ENCODE peak calls at places on chromosomes 6 and 20, in ten cellular contexts. D, T, M, B, O, L, V, J, S and P are unnamed samples.

GRCh38 chr6:14660767-14661166 is 543.2 kb downstream of the CD83 start:
- DNase-seq in L (no peak), T (no peak), O (no peak), V (no peak), D (no peak), M (no peak), S (no peak), J (no peak), B (peak; percentile 48), P (no peak)

GRCh38 chr6:2259002-2259494 is 13.6 kb upstream of the GMDS start:
- DNase-seq in J (peak; percentile 68), O (no peak), S (no peak), D (no peak), B (no peak), L (no peak), M (peak; percentile 31), T (no peak), V (no peak), P (no peak)

GRCh38 chr6:159892053-159892452 is 1.3 kb downstream of the MAS1 start:
- DNase-seq in B (no peak), L (no peak), M (no peak), J (no peak), T (no peak), V (no peak), D (no peak), S (no peak), O (no peak), P (no peak)

GRCh38 chr20:45117581-45117980 is 2.6 kb upstream of the WFDC5 start:
- DNase-seq in O (no peak), J (no peak), S (no peak), T (no peak), L (no peak), B (no peak), V (no peak), M (peak; percentile 37), D (no peak), P (no peak)

GRCh38 chr6:113461153-113461897 is 395.8 kb upstream of the MARCKS start:
- DNase-seq in D (no peak), S (peak; percentile 44), T (no peak), L (no peak), B (no peak), J (no peak), M (no peak), O (peak; percentile 52), V (no peak), P (no peak)

GRCh38 chr6:42702200-42702599 is 20.2 kb downstream of the PRPH2 start:
- DNase-seq in L (no peak), M (no peak), S (peak; percentile 41), O (peak; percentile 90), V (no peak), T (no peak), D (no peak), J (no peak), B (no peak), P (no peak)

GRCh38 chr6:18680842-18681241 is 293.7 kb downstream of the RNF144B start:
- DNase-seq in L (no peak), M (no peak), B (no peak), T (no peak), J (no peak), V (no peak), S (no peak), D (no peak), O (no peak), P (no peak)

GRCh38 chr6:49775043-49775442 is 12.0 kb downstream of the PGK2 start:
- DNase-seq in J (no peak), T (no peak), S (no peak), O (no peak), M (no peak), B (no peak), D (no peak), V (no peak), L (no peak), P (no peak)

GRCh38 chr6:20919677-20920385 is 385.6 kb downstream of the CDKAL1 start:
- DNase-seq in O (peak; percentile 67), M (no peak), V (no peak), L (no peak), D (no peak), T (no peak), B (no peak), S (peak; percentile 53), J (no peak), P (no peak)

GRCh38 chr6:27811383-27811782 is 100.8 kb downstream of the OR2B2 start:
- DNase-seq in B (peak; percentile 72), O (no peak), T (no peak), M (no peak), S (no peak), L (no peak), J (no peak), V (no peak), D (no peak), P (no peak)

GRCh38 chr6:47168176-47168575 is 126.0 kb upstream of the ADGRF1 start:
- DNase-seq in O (peak; percentile 98), L (peak; percentile 73), B (no peak), M (peak; percentile 87), S (peak; percentile 98), V (peak; percentile 87), T (no peak), J (no peak), D (no peak), P (no peak)

GRCh38 chr20:1017677-1018076 is 15.6 kb upstream of the RSPO4 start:
- DNase-seq in B (no peak), J (no peak), O (no peak), D (no peak), S (no peak), T (no peak), M (no peak), L (no peak), V (no peak), P (no peak)

GRCh38 chr6:11740875-11741274 is 37.7 kb downstream of the ADTRP start:
- DNase-seq in B (no peak), L (no peak), J (no peak), O (no peak), D (no peak), S (no peak), T (no peak), V (no peak), M (no peak), P (no peak)

GRCh38 chr6:13924146-13924948 is 405 bp upstream of the RNF182 start:
- DNase-seq in M (no peak), O (peak; percentile 36), L (peak; percentile 71), D (no peak), V (peak; percentile 91), T (peak; percentile 32), S (peak; percentile 56), B (no peak), J (no peak), P (peak; percentile 64)

GRCh38 chr20:1215386-1216170 is 10.3 kb upstream of the RAD21L1 start:
- DNase-seq in J (no peak), T (no peak), L (no peak), S (no peak), V (no peak), O (no peak), D (no peak), B (no peak), M (no peak), P (no peak)

DNA sequence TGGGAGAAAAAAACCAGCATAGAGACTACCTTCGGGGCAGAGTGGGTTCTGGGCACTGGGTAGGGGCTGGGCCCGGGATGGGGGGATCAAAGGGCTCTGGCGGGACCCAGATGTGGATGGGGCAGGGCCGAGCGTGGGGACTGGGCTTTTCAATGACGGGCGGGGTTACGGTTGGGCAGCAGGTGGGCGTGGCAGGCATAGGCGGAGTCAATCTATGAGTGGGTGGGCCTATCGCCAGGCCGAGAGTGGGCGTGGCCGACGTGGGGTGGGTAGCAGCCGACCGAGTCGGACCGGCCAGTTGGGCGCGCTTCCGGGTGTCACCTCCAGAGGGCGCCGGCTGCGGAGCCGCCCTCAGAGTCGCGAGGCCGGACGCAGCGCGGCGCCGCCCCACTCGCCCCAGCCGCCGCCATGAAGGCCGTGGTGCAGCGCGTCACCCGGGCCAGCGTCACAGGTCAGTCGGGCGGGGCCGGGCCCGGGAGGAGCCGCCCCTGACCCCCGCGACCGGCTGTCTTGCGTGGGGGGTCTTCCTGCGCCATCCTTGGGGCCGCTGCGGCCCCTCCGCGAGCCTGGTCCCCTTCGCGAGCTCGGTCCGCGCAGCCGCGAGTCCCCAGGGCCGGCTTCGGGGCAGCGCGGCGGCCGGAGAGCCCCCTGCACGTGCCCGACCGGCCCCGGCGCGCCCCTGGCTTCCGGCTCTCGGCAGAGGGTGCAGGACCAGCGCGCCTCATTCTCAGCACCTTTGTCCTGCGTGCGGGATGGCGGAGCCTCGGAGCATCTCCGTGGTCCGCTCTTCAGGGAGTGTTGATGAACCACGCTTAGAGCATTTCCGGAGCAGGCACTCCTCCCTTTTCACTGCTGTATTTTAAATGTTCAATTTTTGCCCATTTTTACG is at the start of gene DTD1:
- DNase-seq in S (peak; percentile 89), O (peak; percentile 81), V (peak; percentile 96), T (no peak), D (peak; percentile 97), B (peak; percentile 87), L (peak; percentile 94), M (peak; percentile 97), J (peak; percentile 94), P (peak; percentile 93)
- TF ChIP-seq CTCF in S (peak; percentile 48), O (peak; percentile 62), V (peak; percentile 90), T (peak; percentile 47), D (peak; percentile 78), B (peak; percentile 76), L (peak; percentile 73), M (peak; percentile 83), J (peak; percentile 73), P (peak; percentile 93)

GRCh38 chr6:152118678-152119077 is 311.2 kb downstream of the ESR1 start:
- DNase-seq in B (no peak), L (no peak), V (no peak), D (no peak), T (no peak), M (no peak), J (no peak), S (peak; percentile 13), O (no peak), P (no peak)
- TF ChIP-seq CTCF in B (no peak), L (no peak), V (no peak), D (no peak), T (no peak), M (no peak), J (no peak), S (no peak), O (no peak), P (no peak)

GRCh38 chr6:89239338-89239737 is 22.2 kb upstream of the GABRR1 start:
- DNase-seq in S (peak; percentile 15), O (no peak), T (peak; percentile 78), L (no peak), V (no peak), J (no peak), M (peak; percentile 62), D (no peak), B (peak; percentile 66), P (peak; percentile 47)
- TF ChIP-seq CTCF in S (peak; percentile 42), O (peak; percentile 21), T (peak; percentile 80), L (no peak), V (peak; percentile 36), J (peak; percentile 28), M (peak; percentile 14), D (no peak), B (peak; percentile 77), P (peak; percentile 37)

DNA sequence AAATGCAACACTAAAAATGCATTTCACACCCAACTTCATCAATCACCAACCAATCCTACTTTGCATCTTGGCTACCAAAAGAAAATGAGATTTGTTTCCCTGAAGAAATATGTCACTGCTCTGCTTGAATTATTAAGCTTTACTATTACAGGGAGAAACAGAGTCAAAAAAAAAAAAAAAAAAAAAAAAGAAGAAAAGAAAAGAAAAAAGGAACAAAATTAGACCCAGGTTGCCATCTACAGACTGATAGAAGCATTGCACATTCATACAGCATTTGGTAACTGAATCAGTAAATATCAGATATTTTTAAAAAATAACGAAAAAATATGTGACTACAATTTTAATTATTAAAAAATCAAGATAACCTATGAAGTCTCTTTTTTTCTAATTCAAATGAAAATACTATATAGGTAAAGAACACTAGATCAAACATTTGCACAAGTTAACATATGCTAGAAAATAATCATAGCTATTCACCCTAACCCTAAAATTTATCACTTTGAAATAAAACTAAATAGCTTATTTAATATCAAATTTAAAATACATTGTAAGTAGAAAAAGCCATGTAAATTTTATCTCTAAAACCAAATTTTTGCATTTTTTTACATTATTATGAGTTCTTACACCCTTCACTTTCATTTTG is 83.3 kb downstream of the DCDC2 start:
- DNase-seq in T (no peak), L (no peak), J (no peak), V (no peak), D (no peak), O (peak; percentile 23), B (peak; percentile 15), S (peak; percentile 33), M (no peak), P (no peak)
- TF ChIP-seq CTCF in T (peak; percentile 70), L (no peak), J (peak; percentile 23), V (peak; percentile 61), D (no peak), O (peak; percentile 52), B (peak; percentile 81), S (peak; percentile 58), M (peak; percentile 63), P (peak; percentile 64)